ENCODE peak calls at places on chromosomes 3 and 15, in seven cellular contexts. Z is H1; N is A549; C is neuronal stem cell; B is CD8-positive, alpha-beta memory T cell; G is lower lobe of right lung; Q is Panc1. M is an unnamed sample.

GRCh38 chr15:73854265-73854664 is 19.1 kb upstream of the TBC1D21 start:
- DNase-seq in Z (no peak), N (no peak), C (no peak), B (no peak), G (no peak), Q (no peak), M (no peak)

GRCh38 chr15:67189326-67190051 is 65.0 kb downstream of the AAGAB start:
- DNase-seq in Z (peak), N (no peak), C (no peak), B (no peak), G (no peak), Q (no peak), M (no peak)

GRCh38 chr15:66603301-66604179 is 37.7 kb upstream of the LCTL start:
- DNase-seq in Z (peak), N (peak), C (peak), B (peak), G (peak), Q (peak), M (no peak)

GRCh38 chr3:187744169-187745151 is 808 bp downstream of the BCL6 start:
- DNase-seq in Z (no peak), N (peak), C (no peak), B (peak), G (peak), Q (no peak), M (no peak)

GRCh38 chr15:38688096-38688495 is 123.5 kb upstream of the RASGRP1 start:
- DNase-seq in Z (no peak), N (no peak), C (no peak), B (no peak), G (no peak), Q (no peak), M (no peak)

GRCh38 chr15:66675456-66675855 is 26.6 kb upstream of the SMAD6 start:
- DNase-seq in Z (no peak), N (no peak), C (no peak), B (no peak), G (no peak), Q (no peak), M (no peak)

GRCh38 chr15:100211855-100212850 is 129.6 kb downstream of the ADAMTS17 start:
- DNase-seq in Z (no peak), N (no peak), C (no peak), B (no peak), G (no peak), Q (no peak), M (no peak)

GRCh38 chr3:48990636-48991421 is 788 bp downstream of the P4HTM start:
- DNase-seq in Z (peak), N (peak), C (no peak), B (peak), G (no peak), Q (no peak), M (no peak)

GRCh38 chr3:136385457-136385856 is 135.3 kb downstream of the PCCB start:
- DNase-seq in Z (no peak), N (no peak), C (no peak), B (no peak), G (no peak), Q (no peak), M (no peak)

GRCh38 chr15:22253676-22254408 is 173.5 kb downstream of the OR4M2 start:
- DNase-seq in Z (no peak), N (no peak), C (no peak), B (peak), G (no peak), Q (no peak), M (no peak)

GRCh38 chr3:168859143-168859542 is 763.4 kb upstream of the GOLIM4 start:
- DNase-seq in Z (no peak), N (no peak), C (no peak), B (no peak), G (no peak), Q (no peak), M (no peak)

GRCh38 chr3:124512881-124513609 is 217.2 kb upstream of the UMPS start:
- DNase-seq in Z (no peak), N (peak), C (no peak), B (no peak), G (no peak), Q (no peak), M (no peak)

GRCh38 chr3:154060606-154061380 is 60.4 kb upstream of the ARHGEF26 start:
- DNase-seq in Z (no peak), N (no peak), C (no peak), B (no peak), G (no peak), Q (no peak), M (peak)

GRCh38 chr3:24344784-24345439 is 149.7 kb downstream of the THRB start:
- DNase-seq in Z (no peak), N (no peak), C (no peak), B (no peak), G (no peak), Q (no peak), M (no peak)

GRCh38 chr3:59713971-59714370 is 664.1 kb upstream of the CFAP20DC start:
- DNase-seq in Z (no peak), N (no peak), C (no peak), B (no peak), G (no peak), Q (no peak), M (no peak)

GRCh38 chr3:160950542-160950941 is 154.6 kb downstream of the B3GALNT1 start:
- DNase-seq in Z (no peak), N (no peak), C (no peak), B (no peak), G (no peak), Q (no peak), M (no peak)

GRCh38 chr3:42556089-42556632 is 25.6 kb downstream of the SEC22C start:
- DNase-seq in Z (no peak), N (no peak), C (no peak), B (peak), G (no peak), Q (no peak), M (no peak)

GRCh38 chr15:28977377-28978010 is 91.7 kb downstream of the APBA2 start:
- DNase-seq in Z (no peak), N (peak), C (no peak), B (no peak), G (no peak), Q (peak), M (no peak)

GRCh38 chr3:175617247-175617646 is 758.1 kb downstream of the NAALADL2 start:
- DNase-seq in Z (no peak), N (no peak), C (no peak), B (no peak), G (no peak), Q (no peak), M (no peak)

GRCh38 chr3:36933540-36934296 is 11.1 kb downstream of the TRANK1 start:
- DNase-seq in Z (no peak), N (no peak), C (no peak), B (no peak), G (no peak), Q (no peak), M (no peak)

GRCh38 chr3:9251055-9251786 is 1.8 kb upstream of the SRGAP3 start:
- DNase-seq in Z (no peak), N (no peak), C (no peak), B (no peak), G (no peak), Q (no peak), M (no peak)

GRCh38 chr3:176190755-176191154 is 1006.5 kb downstream of the TBL1XR1 start:
- DNase-seq in Z (no peak), N (no peak), C (no peak), B (no peak), G (no peak), Q (no peak), M (no peak)

GRCh38 chr3:104190681-104191080 is 1176.0 kb upstream of the ALCAM start:
- DNase-seq in Z (no peak), N (no peak), C (no peak), B (no peak), G (no peak), Q (no peak), M (no peak)

GRCh38 chr15:52710710-52711107 is 31.5 kb upstream of the ATOSA start:
- DNase-seq in Z (no peak), N (no peak), C (no peak), B (no peak), G (no peak), Q (no peak), M (no peak)

GRCh38 chr15:52714968-52715367 is 35.8 kb upstream of the ATOSA start:
- DNase-seq in Z (no peak), N (no peak), C (no peak), B (no peak), G (peak), Q (no peak), M (no peak)

GRCh38 chr15:52709172-52709979 is 30.2 kb upstream of the ATOSA start:
- DNase-seq in Z (peak), N (no peak), C (no peak), B (no peak), G (no peak), Q (no peak), M (no peak)

GRCh38 chr15:52706091-52706490 is 26.9 kb upstream of the ATOSA start:
- DNase-seq in Z (no peak), N (no peak), C (no peak), B (no peak), G (no peak), Q (no peak), M (no peak)

GRCh38 chr15:52710050-52710709 is 31.0 kb upstream of the ATOSA start:
- DNase-seq in Z (no peak), N (no peak), C (no peak), B (no peak), G (no peak), Q (no peak), M (no peak)
- H3K4me3 ChIP-seq in Z (no peak), N (no peak), C (no peak), B (no peak), G (no peak), Q (no peak), M (no peak)

GRCh38 chr15:58528197-58528870 is 96.5 kb downstream of the LIPC start:
- DNase-seq in Z (no peak), N (peak), C (no peak), B (no peak), G (no peak), Q (no peak), M (no peak)

GRCh38 chr15:58529041-58529440 is 97.2 kb downstream of the LIPC start:
- DNase-seq in Z (no peak), N (no peak), C (no peak), B (no peak), G (no peak), Q (no peak), M (no peak)

GRCh38 chr15:58527573-58528196 is 95.9 kb downstream of the LIPC start:
- DNase-seq in Z (no peak), N (no peak), C (no peak), B (no peak), G (no peak), Q (no peak), M (no peak)

GRCh38 chr15:58525926-58526538 is 94.2 kb downstream of the LIPC start:
- DNase-seq in Z (no peak), N (no peak), C (no peak), B (no peak), G (no peak), Q (no peak), M (no peak)

GRCh38 chr15:58526647-58527192 is 94.9 kb downstream of the LIPC start:
- DNase-seq in Z (no peak), N (no peak), C (no peak), B (no peak), G (no peak), Q (no peak), M (no peak)
- H3K27ac ChIP-seq in Z (no peak), N (peak), C (no peak), B (no peak), G (no peak), Q (no peak), M (no peak)

GRCh38 chr3:50625131-50625878 is 8.4 kb downstream of the MAPKAPK3 start:
- DNase-seq in Z (no peak), N (no peak), C (peak), B (no peak), G (no peak), Q (no peak), M (no peak)
- H3K4me3 ChIP-seq in Z (no peak), N (no peak), C (no peak), B (no peak), G (no peak), Q (no peak), M (no peak)

GRCh38 chr3:58175429-58176184 is 35.2 kb downstream of the DNASE1L3 start:
- DNase-seq in Z (peak), N (peak), C (no peak), B (no peak), G (no peak), Q (no peak), M (no peak)
- H3K27ac ChIP-seq in Z (peak), N (peak), C (peak), B (no peak), G (peak), Q (peak), M (peak)

GRCh38 chr3:63278171-63278999 is at the start of gene SYNPR:
- DNase-seq in Z (peak), N (no peak), C (no peak), B (no peak), G (no peak), Q (no peak), M (no peak)
- H3K4me3 ChIP-seq in Z (peak), N (no peak), C (no peak), B (no peak), G (no peak), Q (no peak), M (no peak)

GRCh38 chr3:195932418-195933043 is 24.2 kb upstream of the TNK2 start:
- DNase-seq in Z (no peak), N (no peak), C (no peak), B (no peak), G (no peak), Q (no peak), M (no peak)
- H3K27ac ChIP-seq in Z (no peak), N (peak), C (no peak), B (no peak), G (no peak), Q (no peak), M (no peak)

GRCh38 chr15:64701051-64701450 is 74.3 kb downstream of the RBPMS2 start:
- DNase-seq in Z (no peak), N (no peak), C (no peak), B (no peak), G (no peak), Q (no peak), M (no peak)
- H3K4me3 ChIP-seq in Z (peak), N (peak), C (peak), B (no peak), G (peak), Q (no peak), M (peak)